ENCODE peak calls at places on chromosomes 4 and X, in four cellular contexts. One of them, this sample, is unnamed.

GRCh38 chr4:182448281-182449151 is 205.3 kb downstream of the TENM3 start:
- DNase-seq in body of pancreas: peak
- DNase-seq in keratinocyte: no peak
- DNase-seq in Panc1: no peak
- DNase-seq in this sample: no peak

GRCh38 chr4:3879681-3880594 is 113.8 kb downstream of the ADRA2C start:
- DNase-seq in body of pancreas: no peak
- DNase-seq in keratinocyte: no peak
- DNase-seq in Panc1: no peak
- DNase-seq in this sample: no peak

GRCh38 chr4:12399781-12400180 is 971.1 kb upstream of the HS3ST1 start:
- DNase-seq in body of pancreas: no peak
- DNase-seq in keratinocyte: no peak
- DNase-seq in Panc1: no peak
- DNase-seq in this sample: no peak

GRCh38 chrX:29852767-29853166 is 362.6 kb upstream of the MAGEB2 start:
- DNase-seq in body of pancreas: no peak
- DNase-seq in keratinocyte: no peak
- DNase-seq in Panc1: no peak
- DNase-seq in this sample: no peak

GRCh38 chrX:153973127-153974002 is 811 bp downstream of the TMEM187 start:
- DNase-seq in body of pancreas: peak
- DNase-seq in keratinocyte: no peak
- DNase-seq in Panc1: no peak
- DNase-seq in this sample: no peak

GRCh38 chr4:152247271-152247975 is 288.5 kb downstream of the FBXW7 start:
- DNase-seq in body of pancreas: no peak
- DNase-seq in keratinocyte: no peak
- DNase-seq in Panc1: no peak
- DNase-seq in this sample: no peak

GRCh38 chrX:39542316-39542715 is 555.4 kb downstream of the BCOR start:
- DNase-seq in body of pancreas: no peak
- DNase-seq in keratinocyte: no peak
- DNase-seq in Panc1: no peak
- DNase-seq in this sample: no peak

GRCh38 chrX:63349307-63349706 is 1.8 kb downstream of the SPIN4 start:
- DNase-seq in body of pancreas: no peak
- DNase-seq in keratinocyte: no peak
- DNase-seq in Panc1: no peak
- DNase-seq in this sample: no peak

GRCh38 chrX:70033348-70033747 is 16.4 kb downstream of the AWAT2 start:
- DNase-seq in body of pancreas: no peak
- DNase-seq in keratinocyte: no peak
- DNase-seq in Panc1: no peak
- DNase-seq in this sample: no peak

GRCh38 chr4:53055274-53055673 is 193.2 kb downstream of the RASL11B start:
- DNase-seq in body of pancreas: no peak
- DNase-seq in keratinocyte: no peak
- DNase-seq in Panc1: no peak
- DNase-seq in this sample: no peak

GRCh38 chrX:128818690-128819089 is 704.6 kb downstream of the SMARCA1 start:
- DNase-seq in body of pancreas: no peak
- DNase-seq in keratinocyte: no peak
- DNase-seq in Panc1: no peak
- DNase-seq in this sample: no peak

GRCh38 chrX:41389311-41389888 is 55.4 kb downstream of the DDX3X start:
- DNase-seq in body of pancreas: peak
- DNase-seq in keratinocyte: no peak
- DNase-seq in Panc1: no peak
- DNase-seq in this sample: no peak

GRCh38 chrX:134761788-134762187 is 103.5 kb upstream of the PLAC1 start:
- DNase-seq in body of pancreas: peak
- DNase-seq in keratinocyte: no peak
- DNase-seq in Panc1: no peak
- DNase-seq in this sample: no peak

GRCh38 chrX:71111141-71111843 is at the start of gene IL2RG:
- DNase-seq in body of pancreas: peak
- DNase-seq in keratinocyte: no peak
- DNase-seq in Panc1: no peak
- DNase-seq in this sample: peak

GRCh38 chr4:59818656-59819055 is 1381.5 kb upstream of the ADGRL3 start:
- DNase-seq in body of pancreas: no peak
- DNase-seq in keratinocyte: no peak
- DNase-seq in Panc1: peak
- DNase-seq in this sample: no peak

GRCh38 chr4:157587681-157588423 is 367.3 kb downstream of the GRIA2 start:
- DNase-seq in body of pancreas: no peak
- DNase-seq in keratinocyte: no peak
- DNase-seq in Panc1: no peak
- DNase-seq in this sample: no peak

GRCh38 chr4:130632731-130633604 is 1537.0 kb downstream of the C4orf33 start:
- DNase-seq in body of pancreas: no peak
- DNase-seq in keratinocyte: no peak
- DNase-seq in Panc1: no peak
- DNase-seq in this sample: no peak

GRCh38 chr4:22021116-22021515 is 72.5 kb upstream of the KCNIP4 start:
- DNase-seq in body of pancreas: no peak
- DNase-seq in keratinocyte: no peak
- DNase-seq in Panc1: no peak
- DNase-seq in this sample: no peak

GRCh38 chr4:118939169-118939779 is 50.6 kb downstream of the SYNPO2 start:
- DNase-seq in body of pancreas: no peak
- DNase-seq in keratinocyte: no peak
- DNase-seq in Panc1: no peak
- DNase-seq in this sample: no peak

GRCh38 chrX:39440734-39441305 is 639.6 kb downstream of the MID1IP1 start:
- DNase-seq in body of pancreas: no peak
- DNase-seq in keratinocyte: no peak
- DNase-seq in Panc1: no peak
- DNase-seq in this sample: no peak

GRCh38 chrX:41827886-41828285 is 95.5 kb downstream of the CASK start:
- DNase-seq in body of pancreas: no peak
- DNase-seq in keratinocyte: no peak
- DNase-seq in Panc1: no peak
- DNase-seq in this sample: no peak

GRCh38 chr4:77501240-77501639 is 104.4 kb upstream of the CXCL13 start:
- DNase-seq in body of pancreas: no peak
- DNase-seq in keratinocyte: no peak
- DNase-seq in Panc1: no peak
- DNase-seq in this sample: no peak

GRCh38 chr4:98963538-98964433 is 31.7 kb upstream of the METAP1 start:
- DNase-seq in body of pancreas: no peak
- DNase-seq in keratinocyte: no peak
- DNase-seq in Panc1: no peak
- DNase-seq in this sample: no peak

GRCh38 chr4:65943076-65943475 is 272.8 kb upstream of the EPHA5 start:
- DNase-seq in body of pancreas: no peak
- DNase-seq in keratinocyte: peak
- DNase-seq in Panc1: no peak
- DNase-seq in this sample: no peak

GRCh38 chrX:386768-387575 is at the start of gene PPP2R3B:
- DNase-seq in body of pancreas: peak
- DNase-seq in keratinocyte: peak
- DNase-seq in Panc1: peak
- DNase-seq in this sample: peak

GRCh38 chr4:118327554-118328241 is 25.1 kb downstream of the PRSS12 start:
- DNase-seq in body of pancreas: no peak
- DNase-seq in keratinocyte: no peak
- DNase-seq in Panc1: no peak
- DNase-seq in this sample: no peak

GRCh38 chr4:155566241-155566823 is 100.3 kb upstream of the GUCY1A1 start:
- DNase-seq in body of pancreas: no peak
- DNase-seq in keratinocyte: no peak
- DNase-seq in Panc1: no peak
- DNase-seq in this sample: no peak

GRCh38 chrX:119690921-119691716 is 1.8 kb downstream of the SEPTIN6 start:
- DNase-seq in body of pancreas: no peak
- DNase-seq in keratinocyte: no peak
- DNase-seq in Panc1: no peak
- DNase-seq in this sample: no peak

GRCh38 chr4:111506706-111507105 is 638.5 kb upstream of the FAM241A start:
- DNase-seq in body of pancreas: no peak
- DNase-seq in keratinocyte: no peak
- DNase-seq in Panc1: no peak
- DNase-seq in this sample: no peak

GRCh38 chrX:31604629-31605221 is 532.9 kb upstream of the FTHL17 start:
- DNase-seq in body of pancreas: no peak
- DNase-seq in keratinocyte: no peak
- DNase-seq in Panc1: no peak
- DNase-seq in this sample: peak

GRCh38 chrX:153336128-153336894 is 2.4 kb downstream of the ZNF275 start:
- DNase-seq in body of pancreas: no peak
- DNase-seq in keratinocyte: no peak
- DNase-seq in Panc1: no peak
- DNase-seq in this sample: no peak

DNA sequence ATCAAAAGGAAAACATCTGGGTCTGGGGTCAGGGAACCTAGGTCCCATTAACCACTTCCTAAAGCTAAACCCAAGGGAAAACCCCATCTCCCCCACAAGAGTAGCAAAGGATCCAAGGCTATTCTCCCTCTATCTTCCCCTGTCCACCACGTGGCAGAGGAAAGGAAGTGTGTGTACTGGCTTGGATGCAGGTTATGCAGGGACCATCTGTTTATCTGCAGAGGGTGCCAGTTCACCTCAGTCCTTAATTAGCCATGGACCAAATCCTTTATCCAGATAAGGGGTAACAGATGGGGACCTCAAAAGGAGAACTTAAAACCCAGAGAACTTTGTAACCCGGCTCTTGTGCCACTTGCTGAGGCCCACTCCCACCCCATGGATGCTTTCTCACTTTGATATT is 135.3 kb downstream of the ZNF518B start:
- DNase-seq in body of pancreas: no peak
- DNase-seq in keratinocyte: no peak
- DNase-seq in Panc1: no peak
- DNase-seq in this sample: no peak
- TF ChIP-seq CTCF in body of pancreas: no peak
- TF ChIP-seq CTCF in keratinocyte: no peak
- TF ChIP-seq CTCF in Panc1: no peak
- TF ChIP-seq CTCF in this sample: no peak

DNA sequence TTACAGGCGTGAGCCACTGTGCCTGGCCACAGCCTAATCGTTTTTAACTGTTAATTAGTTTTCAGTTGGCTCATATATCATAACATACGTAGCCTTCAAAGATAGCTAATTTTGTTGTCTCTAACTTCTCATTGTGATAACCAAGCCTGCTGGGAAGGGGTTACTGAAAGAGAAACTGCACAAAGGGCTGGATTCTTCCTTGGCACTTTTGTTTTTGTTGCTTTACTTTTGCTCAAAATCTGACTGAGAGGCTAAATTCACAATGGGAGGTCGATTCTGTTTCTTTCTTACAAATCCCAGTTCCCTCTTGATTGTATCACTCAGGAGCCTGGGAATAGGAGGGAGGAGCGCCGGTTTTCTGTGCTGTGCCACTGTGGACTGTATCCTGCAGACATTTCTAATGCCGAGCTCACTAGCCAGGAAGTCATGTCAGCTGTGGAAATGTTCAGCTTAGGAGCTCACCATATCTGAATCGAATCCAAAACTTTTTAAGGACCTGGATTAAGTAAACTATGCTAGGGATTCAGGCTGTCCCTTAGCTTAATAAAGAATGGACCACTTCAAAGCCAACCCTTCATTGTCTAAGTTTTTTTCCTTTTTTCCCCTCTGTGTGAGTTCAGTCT is 120.5 kb upstream of the FAT1 start:
- DNase-seq in body of pancreas: peak
- DNase-seq in keratinocyte: no peak
- DNase-seq in Panc1: peak
- DNase-seq in this sample: no peak
- H3K4me3 ChIP-seq in body of pancreas: no peak
- H3K4me3 ChIP-seq in keratinocyte: peak
- H3K4me3 ChIP-seq in Panc1: peak
- H3K4me3 ChIP-seq in this sample: no peak

DNA sequence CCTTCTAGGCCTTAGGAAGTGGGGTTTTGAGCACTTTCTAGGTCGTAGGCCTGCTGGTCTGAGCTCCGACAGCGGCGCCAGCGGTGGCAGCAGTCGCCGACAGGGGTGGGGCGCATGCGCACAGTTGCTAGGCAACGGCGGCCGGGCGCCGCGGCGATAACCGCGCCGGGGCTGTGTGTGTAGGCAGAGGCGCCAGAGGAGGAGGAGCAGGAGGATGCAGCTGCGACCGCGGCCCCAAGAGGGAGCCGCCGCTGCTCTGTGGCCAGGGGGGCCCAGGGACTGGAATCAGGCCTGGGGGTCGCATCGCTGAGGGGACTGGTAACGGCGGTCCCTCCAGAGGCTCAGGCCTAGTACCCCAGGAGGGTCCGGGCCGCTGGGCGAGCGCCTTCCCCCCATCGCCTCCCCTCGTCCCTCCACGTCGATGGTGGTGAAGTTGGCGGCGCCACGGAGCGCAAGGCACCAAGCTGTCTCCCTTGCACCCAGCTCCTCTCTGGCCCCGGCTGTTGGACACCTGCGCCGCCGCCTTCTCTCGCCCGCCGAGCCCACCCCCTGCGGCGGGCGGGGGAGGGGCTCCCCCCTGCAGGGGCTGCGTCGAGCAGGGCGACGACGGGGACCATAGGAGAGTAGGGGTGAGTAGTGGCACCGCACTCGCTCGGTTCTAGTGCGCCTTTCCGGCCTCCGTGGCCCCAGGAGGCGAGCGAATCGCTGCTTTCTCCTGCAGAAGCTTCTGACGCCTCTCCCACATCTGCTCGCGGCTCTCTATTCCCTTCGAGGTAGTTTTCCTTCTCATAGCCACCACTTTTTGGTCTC is 58.6 kb upstream of the ZC4H2 start:
- DNase-seq in body of pancreas: peak
- DNase-seq in keratinocyte: no peak
- DNase-seq in Panc1: no peak
- DNase-seq in this sample: no peak
- TF ChIP-seq CTCF in body of pancreas: no peak
- TF ChIP-seq CTCF in keratinocyte: peak
- TF ChIP-seq CTCF in Panc1: peak
- TF ChIP-seq CTCF in this sample: peak

GRCh38 chr4:945274-946102 is 13.2 kb downstream of the TMEM175 start:
- DNase-seq in body of pancreas: no peak
- DNase-seq in keratinocyte: no peak
- DNase-seq in Panc1: no peak
- DNase-seq in this sample: no peak
- H3K4me3 ChIP-seq in body of pancreas: no peak
- H3K4me3 ChIP-seq in keratinocyte: no peak
- H3K4me3 ChIP-seq in Panc1: no peak
- H3K4me3 ChIP-seq in this sample: no peak

GRCh38 chr4:82801910-82802521 is 3.4 kb upstream of the SCD5 start:
- DNase-seq in body of pancreas: no peak
- DNase-seq in keratinocyte: no peak
- DNase-seq in Panc1: no peak
- DNase-seq in this sample: no peak
- TF ChIP-seq CTCF in body of pancreas: no peak
- TF ChIP-seq CTCF in keratinocyte: peak
- TF ChIP-seq CTCF in Panc1: peak
- TF ChIP-seq CTCF in this sample: peak

This sample was measured in GM12864.